ENCODE peak calls at places on chromosomes 4 and X, in five cellular contexts. C is tibial nerve; H is CD4-positive, alpha-beta T cell; K is breast epithelium; E is substantia nigra. I is an unnamed sample.

GRCh38 chr4:159899596-159899995 is 796.7 kb downstream of the RAPGEF2 start:
- DNase-seq in H (no peak), E (no peak), K (no peak), C (no peak), I (no peak)

GRCh38 chr4:158809611-158810486 is 41.0 kb downstream of the FNIP2 start:
- DNase-seq in K (no peak), C (no peak), H (no peak), E (no peak), I (no peak)

GRCh38 chr4:1191621-1192020 is 19.2 kb upstream of the SPON2 start:
- DNase-seq in C (no peak), H (no peak), K (no peak), E (no peak), I (no peak)

GRCh38 chr4:156536661-156537060 is 434.9 kb downstream of the PDGFC start:
- DNase-seq in E (no peak), K (no peak), C (no peak), H (no peak), I (no peak)

GRCh38 chrX:108437789-108438623 is at the start of gene COL4A6:
- DNase-seq in H (no peak), E (no peak), C (no peak), K (no peak), I (no peak)

GRCh38 chr4:82577451-82577850 is 15.7 kb upstream of the TMEM150C start:
- DNase-seq in C (no peak), H (no peak), E (no peak), K (no peak), I (no peak)

GRCh38 chrX:55008571-55009358 is 8.6 kb downstream of the APEX2 start:
- DNase-seq in C (no peak), H (peak), K (no peak), E (no peak), I (no peak)

GRCh38 chrX:36445576-36445975 is 526.0 kb downstream of the CFAP47 start:
- DNase-seq in H (no peak), C (no peak), E (no peak), K (no peak), I (no peak)

GRCh38 chr4:78370625-78371372 is 180.8 kb upstream of the ANXA3 start:
- DNase-seq in E (no peak), H (no peak), C (no peak), K (no peak), I (no peak)

GRCh38 chrX:13719192-13719856 is 15.1 kb downstream of the TRAPPC2 start:
- DNase-seq in K (no peak), C (no peak), H (no peak), E (no peak), I (no peak)
- H3K27ac ChIP-seq in K (peak), C (no peak), H (no peak), E (no peak), I (no peak)

GRCh38 chr4:72842323-72842722 is 227.2 kb downstream of the COX18 start:
- DNase-seq in K (no peak), E (no peak), C (no peak), H (no peak), I (no peak)

GRCh38 chr4:72843466-72843865 is 226.1 kb downstream of the COX18 start:
- DNase-seq in C (no peak), H (no peak), K (no peak), E (no peak), I (no peak)

GRCh38 chr4:72846280-72847111 is 223.0 kb downstream of the COX18 start:
- DNase-seq in E (no peak), K (no peak), H (no peak), C (no peak), I (no peak)
- H3K27ac ChIP-seq in E (no peak), K (no peak), H (no peak), C (no peak), I (no peak)

DNA sequence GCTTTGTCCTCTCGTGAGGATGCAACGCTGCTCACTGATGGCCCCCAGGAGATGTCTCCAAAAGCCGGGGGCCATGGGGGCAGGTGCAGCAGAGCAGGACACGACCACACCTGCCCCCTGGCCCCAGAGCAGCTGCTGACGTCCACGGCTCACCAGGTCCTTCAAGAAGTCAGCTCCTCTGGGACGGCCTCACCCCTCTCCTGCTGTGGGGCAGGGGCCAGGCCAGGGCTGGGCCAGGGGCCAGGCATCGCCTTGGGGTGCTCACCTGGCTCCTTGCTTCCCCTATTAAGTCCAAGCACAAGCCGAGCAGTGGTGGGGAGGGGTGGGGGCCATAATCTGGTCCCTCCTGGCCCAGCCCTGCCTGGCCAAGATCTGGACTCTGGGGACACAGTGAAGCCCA is 28.6 kb upstream of the MXD4 start:
- DNase-seq in H (no peak), C (peak), E (no peak), K (no peak), I (no peak)
- H3K27ac ChIP-seq in H (peak), C (no peak), E (no peak), K (no peak), I (peak)

GRCh38 chrX:76427560-76428242 is at the start of gene MAGEE1:
- DNase-seq in C (peak), K (peak), H (peak), E (peak), I (peak)

GRCh38 chrX:76439188-76439587 is 11.7 kb downstream of the MAGEE1 start:
- DNase-seq in K (no peak), E (no peak), C (no peak), H (no peak), I (no peak)

GRCh38 chrX:76434103-76434741 is 6.7 kb downstream of the MAGEE1 start:
- DNase-seq in E (no peak), K (no peak), H (no peak), C (no peak), I (no peak)

GRCh38 chrX:76428243-76429130 is 977 bp downstream of the MAGEE1 start:
- DNase-seq in H (peak), C (no peak), K (peak), E (peak), I (peak)

DNA sequence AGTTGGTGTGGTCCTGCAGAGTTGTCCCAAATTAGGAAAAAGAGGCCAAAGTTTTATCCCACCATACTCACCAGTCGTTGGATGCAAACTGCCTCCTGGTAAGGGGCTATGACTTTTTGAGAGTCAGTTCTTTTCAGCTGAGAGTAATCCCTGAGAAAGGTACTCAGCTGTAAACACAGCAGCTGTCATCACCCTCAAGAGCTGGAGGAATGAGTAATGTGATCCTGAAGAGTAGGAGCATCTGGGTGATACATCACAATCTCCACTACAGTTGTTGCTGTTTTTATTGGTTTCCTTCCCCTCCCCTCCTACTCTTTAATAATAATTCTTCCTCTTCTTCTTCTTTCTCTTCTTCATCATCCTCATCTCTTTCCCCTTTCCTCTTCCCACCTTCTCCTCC is 5.7 kb downstream of the MAGEE1 start:
- DNase-seq in K (no peak), H (no peak), C (no peak), E (no peak), I (no peak)
- H3K27ac ChIP-seq in K (no peak), H (no peak), C (no peak), E (no peak), I (no peak)

I was measured in caudate nucleus.